ENCODE peak calls at places on chromosome 3, in four cellular contexts. E is CD8-positive, alpha-beta T cell; X is colonic mucosa; V is fibroblast of the aortic adventitia. O is an unnamed sample.

GRCh38 chr3:104429727-104430126 is 937.0 kb upstream of the ALCAM start:
- DNase-seq in E (no peak), X (no peak), V (no peak), O (no peak)

GRCh38 chr3:123941150-123941941 is 19.7 kb downstream of the CCDC14 start:
- DNase-seq in E (no peak), X (no peak), V (peak), O (no peak)

GRCh38 chr3:130849111-130849552 is 44.8 kb upstream of the ATP2C1 start:
- DNase-seq in E (no peak), X (peak), V (no peak), O (peak)

GRCh38 chr3:30458781-30459180 is 147.6 kb upstream of the TGFBR2 start:
- DNase-seq in E (no peak), X (no peak), V (no peak), O (no peak)

GRCh38 chr3:98994128-98994762 is 92.8 kb upstream of the DCBLD2 start:
- DNase-seq in E (no peak), X (no peak), V (peak), O (no peak)

GRCh38 chr3:66719796-66720195 is 219.0 kb upstream of the LRIG1 start:
- DNase-seq in E (no peak), X (no peak), V (no peak), O (no peak)

GRCh38 chr3:194128202-194128907 is 7.6 kb upstream of the HES1 start:
- DNase-seq in E (no peak), X (no peak), V (no peak), O (no peak)

GRCh38 chr3:57226156-57226555 is 1.4 kb upstream of the APPL1 start:
- DNase-seq in E (no peak), X (no peak), V (no peak), O (peak)

GRCh38 chr3:5191555-5192304 is 4.2 kb downstream of the EDEM1 start:
- DNase-seq in E (no peak), X (no peak), V (no peak), O (no peak)

GRCh38 chr3:67327582-67327981 is 326.8 kb downstream of the SUCLG2 start:
- DNase-seq in E (no peak), X (no peak), V (no peak), O (no peak)

GRCh38 chr3:5663604-5664003 is 476.1 kb downstream of the EDEM1 start:
- DNase-seq in E (no peak), X (no peak), V (no peak), O (no peak)

GRCh38 chr3:109224333-109224732 is 87.8 kb downstream of the C3orf85 start:
- DNase-seq in E (no peak), X (peak), V (no peak), O (peak)

GRCh38 chr3:115800489-115801080 is 177.3 kb downstream of the GAP43 start:
- DNase-seq in E (no peak), X (no peak), V (peak), O (no peak)

GRCh38 chr3:161560006-161560637 is 63.5 kb downstream of the OTOL1 start:
- DNase-seq in E (no peak), X (peak), V (peak), O (peak)

GRCh38 chr3:161559177-161559998 is 62.8 kb downstream of the OTOL1 start:
- DNase-seq in E (no peak), X (no peak), V (peak), O (no peak)

GRCh38 chr3:161556533-161556932 is 59.9 kb downstream of the OTOL1 start:
- DNase-seq in E (no peak), X (no peak), V (no peak), O (no peak)

GRCh38 chr3:161557751-161558150 is 61.1 kb downstream of the OTOL1 start:
- DNase-seq in E (no peak), X (no peak), V (no peak), O (no peak)

GRCh38 chr3:161558256-161558655 is 61.6 kb downstream of the OTOL1 start:
- DNase-seq in E (no peak), X (no peak), V (no peak), O (no peak)
- H3K4me3 ChIP-seq in E (no peak), X (no peak), V (no peak), O (no peak)

GRCh38 chr3:195813916-195814486 is 2.3 kb upstream of the MUC4 start:
- DNase-seq in E (no peak), X (no peak), V (no peak), O (no peak)

GRCh38 chr3:195810455-195810845 is 1.3 kb downstream of the MUC4 start:
- DNase-seq in E (no peak), X (no peak), V (no peak), O (no peak)

GRCh38 chr3:195809796-195810454 is 1.8 kb downstream of the MUC4 start:
- DNase-seq in E (no peak), X (peak), V (no peak), O (no peak)

GRCh38 chr3:195812366-195812765 is 637 bp upstream of the MUC4 start:
- DNase-seq in E (no peak), X (no peak), V (no peak), O (no peak)

GRCh38 chr3:195811756-195812155 is at the start of gene MUC4:
- DNase-seq in E (no peak), X (peak), V (no peak), O (no peak)
- H3K4me3 ChIP-seq in E (no peak), X (peak), V (no peak), O (no peak)

DNA sequence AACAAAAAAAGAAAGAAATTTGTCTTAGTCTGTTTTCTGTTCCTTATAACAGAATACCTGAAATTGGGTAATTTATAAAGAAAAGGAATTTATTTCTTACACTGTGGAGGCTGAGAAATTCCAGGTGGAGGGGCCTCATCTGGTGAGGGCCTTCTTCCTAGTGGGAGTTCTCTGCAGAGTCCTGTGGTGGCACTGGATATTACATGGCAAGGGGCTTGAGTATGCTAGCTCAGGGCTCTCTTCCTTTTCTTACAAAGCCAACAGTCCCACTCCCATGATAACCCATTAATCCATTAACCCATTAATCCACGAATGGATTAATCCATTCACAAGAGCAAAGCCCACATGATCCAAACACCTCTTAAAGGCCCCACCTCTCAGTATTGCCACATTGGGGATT is 2.9 kb upstream of the SATB1 start:
- DNase-seq in E (no peak), X (no peak), V (no peak), O (no peak)
- H3K4me3 ChIP-seq in E (no peak), X (no peak), V (no peak), O (no peak)

GRCh38 chr3:152198655-152199054 is 70.1 kb upstream of the MBNL1 start:
- DNase-seq in E (no peak), X (no peak), V (no peak), O (no peak)
- H3K4me3 ChIP-seq in E (peak), X (no peak), V (no peak), O (no peak)

GRCh38 chr3:161366067-161366466 is 5.2 kb downstream of the SPTSSB start:
- DNase-seq in E (no peak), X (no peak), V (no peak), O (no peak)

GRCh38 chr3:161372321-161373260 is 1.3 kb upstream of the SPTSSB start:
- DNase-seq in E (peak), X (peak), V (no peak), O (no peak)

GRCh38 chr3:161369531-161369930 is 1.8 kb downstream of the SPTSSB start:
- DNase-seq in E (no peak), X (no peak), V (no peak), O (no peak)

GRCh38 chr3:161371441-161372320 is at the start of gene SPTSSB:
- DNase-seq in E (peak), X (peak), V (no peak), O (no peak)
- H3K4me3 ChIP-seq in E (peak), X (peak), V (peak), O (peak)

GRCh38 chr3:50172615-50173220 is 17.6 kb downstream of the SEMA3F start:
- DNase-seq in E (no peak), X (no peak), V (no peak), O (no peak)
- H3K4me3 ChIP-seq in E (no peak), X (no peak), V (no peak), O (no peak)

DNA sequence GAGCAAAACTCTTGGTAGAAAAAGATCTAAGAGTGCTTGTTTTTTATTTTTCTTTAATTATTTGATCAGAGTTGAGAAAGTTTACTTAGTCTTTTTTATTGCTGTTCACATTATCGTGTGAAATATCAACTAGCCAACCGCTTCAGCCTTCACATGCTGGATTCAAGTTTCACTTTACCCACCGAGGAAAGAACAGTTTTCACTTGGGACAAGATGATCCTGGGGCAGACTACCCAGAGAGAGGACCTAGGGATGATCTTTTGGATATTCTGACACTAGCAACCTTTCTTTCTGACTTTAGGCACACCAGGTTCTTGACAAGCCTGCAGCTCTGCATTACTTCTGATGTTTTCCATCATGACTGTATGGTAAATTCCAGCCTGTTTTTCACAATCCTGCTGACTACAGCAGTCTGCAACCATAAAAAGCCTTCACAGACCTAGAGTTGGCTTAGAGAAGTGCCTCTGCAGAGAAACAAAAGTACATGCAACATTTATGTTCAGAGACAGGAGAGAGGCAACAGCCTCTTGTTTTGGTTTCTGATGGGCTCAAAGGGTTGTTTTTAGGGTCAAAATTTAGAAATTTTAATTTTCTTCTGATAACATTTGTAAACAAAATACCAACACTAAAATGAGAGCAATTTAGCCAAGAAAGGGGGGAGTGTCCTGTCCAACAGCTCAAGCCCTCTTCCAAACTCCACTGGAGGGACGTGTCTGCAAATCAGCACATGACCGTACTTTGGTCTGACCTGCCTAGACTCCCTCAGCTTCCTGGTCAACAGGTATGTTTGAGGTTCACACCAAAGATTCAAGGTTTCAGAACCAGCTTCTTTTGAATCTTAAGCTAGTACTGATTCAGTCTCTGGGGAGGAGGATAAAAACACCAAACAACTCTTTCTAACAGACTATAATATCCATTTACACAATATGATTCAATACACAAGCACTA is 861 bp downstream of the ABI3BP start:
- DNase-seq in E (no peak), X (peak), V (peak), O (no peak)
- H3K4me3 ChIP-seq in E (no peak), X (peak), V (peak), O (no peak)

GRCh38 chr3:141164844-141165243 is 66.8 kb upstream of the PXYLP1 start:
- DNase-seq in E (no peak), X (no peak), V (no peak), O (no peak)
- H3K4me3 ChIP-seq in E (no peak), X (no peak), V (no peak), O (no peak)

DNA sequence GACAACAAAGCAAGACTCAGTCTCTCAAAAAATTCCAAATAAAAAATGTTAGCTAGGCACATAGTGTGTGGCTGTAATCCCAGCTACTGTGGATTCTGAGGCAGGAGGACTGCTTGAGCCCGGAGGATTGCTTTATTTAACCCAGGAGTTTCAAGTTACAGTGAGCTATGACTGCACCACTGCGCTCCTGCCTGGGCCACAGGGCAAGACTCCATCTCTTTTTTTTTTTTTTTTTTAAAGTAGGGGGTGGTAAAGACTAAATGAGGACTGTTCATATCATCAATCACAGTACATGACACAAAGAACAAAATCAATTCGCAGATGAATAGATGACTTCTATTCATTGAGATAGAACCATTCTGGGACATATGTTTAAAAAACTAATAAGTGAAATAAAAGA is 48.1 kb downstream of the ACAP2 start:
- DNase-seq in E (no peak), X (no peak), V (no peak), O (no peak)
- H3K4me3 ChIP-seq in E (no peak), X (no peak), V (no peak), O (no peak)

GRCh38 chr3:16059700-16060357 is 114.7 kb upstream of the GALNT15 start:
- DNase-seq in E (no peak), X (no peak), V (no peak), O (no peak)

GRCh38 chr3:16058511-16058910 is 116.0 kb upstream of the GALNT15 start:
- DNase-seq in E (no peak), X (no peak), V (peak), O (no peak)

GRCh38 chr3:16060358-16060852 is 114.1 kb upstream of the GALNT15 start:
- DNase-seq in E (no peak), X (no peak), V (peak), O (no peak)

GRCh38 chr3:16060945-16061344 is 113.5 kb upstream of the GALNT15 start:
- DNase-seq in E (no peak), X (peak), V (peak), O (no peak)

DNA sequence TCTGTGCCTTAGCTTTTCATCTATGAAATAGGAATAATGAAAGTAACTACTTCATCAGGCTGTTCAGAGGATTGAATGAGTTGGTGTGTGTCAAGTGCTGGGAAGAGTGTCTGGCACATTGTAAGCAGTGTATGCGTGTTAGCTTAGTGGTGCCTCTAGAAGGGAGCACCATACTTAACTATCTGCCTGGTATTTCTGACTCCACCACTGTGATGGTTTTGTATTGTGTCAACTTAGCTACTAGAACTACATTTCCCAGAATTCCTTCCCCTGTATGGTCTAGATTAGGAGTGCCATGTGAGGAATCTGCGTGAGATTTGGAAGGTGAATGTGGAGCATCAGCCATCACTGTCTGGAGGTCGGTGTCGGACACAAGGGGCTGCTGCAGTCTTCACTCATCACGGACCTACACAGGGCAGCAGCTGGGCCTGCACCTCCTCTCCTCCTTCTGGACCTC is 115.4 kb upstream of the GALNT15 start:
- DNase-seq in E (no peak), X (no peak), V (peak), O (no peak)
- H3K4me3 ChIP-seq in E (no peak), X (no peak), V (no peak), O (no peak)